ENCODE peak calls at places on chromosomes 7 and 10, in seven cellular contexts. E is fibroblast of lung, P is HCT116, O is IMR-90, Q is trophoblast cell, Y is astrocyte, G is hepatocyte. U is an unnamed sample.
A peak's percentile ranks its signal among the peaks of the same experiment; 100 is the strongest.

GRCh38 chr7:101017099-101017777 is 2.6 kb upstream of the MUC17 start:
- DNase-seq in G (peak; percentile 91), O (peak; percentile 84), Q (peak; percentile 69), E (peak; percentile 79), Y (peak; percentile 67), P (no peak), U (peak; percentile 97)

GRCh38 chr10:110893559-110894179 is 21.9 kb downstream of the PDCD4 start:
- DNase-seq in O (peak; percentile 46), P (peak; percentile 45), E (peak; percentile 33), G (peak; percentile 54), Y (peak; percentile 31), Q (no peak), U (peak; percentile 57)

GRCh38 chr10:24550680-24551079 is 173.0 kb downstream of the ARHGAP21 start:
- DNase-seq in O (no peak), Y (no peak), E (no peak), P (no peak), G (no peak), Q (no peak), U (no peak)

GRCh38 chr10:116524736-116525135 is 21.0 kb upstream of the PNLIP start:
- DNase-seq in G (no peak), P (no peak), E (no peak), Q (peak; percentile 17), Y (no peak), O (no peak), U (no peak)

GRCh38 chr10:50636576-50636975 is 12.8 kb upstream of the SGMS1 start:
- DNase-seq in E (peak; percentile 51), O (no peak), G (no peak), Q (no peak), P (no peak), Y (peak; percentile 47), U (no peak)

GRCh38 chr7:105648561-105649401 is 67.5 kb upstream of the EFCAB10 start:
- DNase-seq in E (peak; percentile 13), G (peak; percentile 48), Y (no peak), P (peak; percentile 41), Q (no peak), O (no peak), U (no peak)

GRCh38 chr7:128453836-128454804 is 1.6 kb upstream of the HILPDA start:
- DNase-seq in E (peak; percentile 91), G (peak; percentile 89), O (peak; percentile 82), Y (peak; percentile 87), Q (peak; percentile 96), P (no peak), U (peak; percentile 90)

GRCh38 chr7:155456772-155457543 is 971 bp upstream of the EN2 start:
- DNase-seq in Q (peak; percentile 38), O (peak; percentile 31), E (peak; percentile 45), Y (peak; percentile 12), G (peak; percentile 82), P (no peak), U (peak; percentile 39)

GRCh38 chr10:9009505-9009904 is 955.0 kb downstream of the GATA3 start:
- DNase-seq in Q (peak; percentile 3), E (peak; percentile 37), O (no peak), G (no peak), Y (peak; percentile 21), P (no peak), U (peak; percentile 6)

GRCh38 chr10:99698504-99699080 is 33.3 kb downstream of the COX15 start:
- DNase-seq in Q (no peak), E (no peak), G (no peak), Y (no peak), O (no peak), P (no peak), U (no peak)

GRCh38 chr7:26008428-26008827 is 143.6 kb upstream of the NFE2L3 start:
- DNase-seq in O (no peak), Q (peak; percentile 11), G (no peak), Y (no peak), E (no peak), P (no peak), U (no peak)

GRCh38 chr10:113872139-113873030 is 17.9 kb downstream of the NHLRC2 start:
- DNase-seq in O (no peak), E (no peak), Y (no peak), Q (no peak), G (no peak), P (no peak), U (no peak)

GRCh38 chr7:70678621-70679251 is 453.2 kb upstream of the GALNT17 start:
- DNase-seq in Q (no peak), G (no peak), P (no peak), Y (peak; percentile 81), O (peak; percentile 57), E (peak; percentile 87), U (peak; percentile 37)

GRCh38 chr7:9200666-9201065 is 767.3 kb downstream of the NXPH1 start:
- DNase-seq in E (no peak), P (no peak), G (no peak), Q (no peak), Y (no peak), O (no peak), U (no peak)

GRCh38 chr7:143407296-143408246 is 1.1 kb downstream of the EPHA1 start:
- DNase-seq in Y (no peak), E (no peak), G (no peak), O (no peak), P (no peak), Q (no peak), U (no peak)

GRCh38 chr10:112938808-112939482 is 11.1 kb upstream of the TCF7L2 start:
- DNase-seq in Q (no peak), O (no peak), Y (no peak), E (no peak), G (peak; percentile 31), P (no peak), U (no peak)

GRCh38 chr10:21343087-21343486 is 182.4 kb downstream of the SKIDA1 start:
- DNase-seq in Q (no peak), E (no peak), G (no peak), P (no peak), Y (no peak), O (no peak), U (no peak)

GRCh38 chr7:149830997-149831729 is 7.0 kb upstream of the ZNF862 start:
- DNase-seq in E (no peak), P (no peak), Y (no peak), G (no peak), Q (no peak), O (no peak), U (no peak)

GRCh38 chr7:108396094-108396493 is 60.1 kb downstream of the NRCAM start:
- DNase-seq in Q (no peak), O (no peak), Y (no peak), E (peak; percentile 29), P (no peak), G (no peak), U (no peak)

GRCh38 chr7:55992346-55992745 is 28.0 kb downstream of the NIPSNAP2 start:
- DNase-seq in Q (no peak), G (no peak), O (no peak), Y (no peak), P (no peak), E (no peak), U (no peak)

GRCh38 chr10:44399478-44400451 is 14.9 kb upstream of the CXCL12 start:
- DNase-seq in Q (no peak), O (no peak), Y (no peak), P (no peak), E (no peak), G (no peak), U (no peak)

GRCh38 chr10:61001731-61002122 is 57.7 kb upstream of the RHOBTB1 start:
- DNase-seq in Y (no peak), P (no peak), Q (no peak), O (no peak), G (no peak), E (no peak), U (no peak)

GRCh38 chr10:96509017-96509641 is 4.6 kb downstream of the TLL2 start:
- DNase-seq in O (peak; percentile 78), P (no peak), G (no peak), Y (peak; percentile 91), E (peak; percentile 95), Q (no peak), U (peak; percentile 7)

GRCh38 chr7:137445268-137445667 is 101.7 kb upstream of the PTN start:
- DNase-seq in G (no peak), P (no peak), Q (no peak), E (no peak), Y (no peak), O (no peak), U (no peak)

DNA sequence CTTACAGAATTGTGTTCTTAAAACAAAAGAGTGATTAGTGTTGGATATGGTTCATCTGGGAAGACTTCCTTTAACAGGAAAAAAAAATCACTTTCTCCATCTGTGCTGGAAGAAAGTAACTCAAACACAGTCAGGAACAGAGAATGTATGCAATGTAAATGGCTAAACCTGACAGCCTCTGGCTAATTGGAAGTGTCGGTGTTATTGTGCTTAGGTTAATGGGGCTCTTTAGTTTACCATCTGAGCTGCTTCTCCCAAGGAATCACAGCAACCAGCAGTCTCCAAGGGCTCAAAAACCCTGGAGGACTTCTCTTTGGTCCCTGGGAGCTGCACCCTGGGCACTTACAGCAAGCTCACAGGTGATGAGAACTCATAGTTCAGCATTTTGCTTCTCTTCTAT is 724.5 kb downstream of the LRMDA start:
- DNase-seq in Y (no peak), E (no peak), Q (no peak), O (no peak), P (no peak), G (no peak), U (no peak)
- H3K4me2 ChIP-seq in Y (no peak overlapping the region), E (no peak overlapping the region), Q (no peak overlapping the region), O (no peak overlapping the region), P (no peak overlapping the region), G (no peak overlapping the region), U (no peak overlapping the region)

DNA sequence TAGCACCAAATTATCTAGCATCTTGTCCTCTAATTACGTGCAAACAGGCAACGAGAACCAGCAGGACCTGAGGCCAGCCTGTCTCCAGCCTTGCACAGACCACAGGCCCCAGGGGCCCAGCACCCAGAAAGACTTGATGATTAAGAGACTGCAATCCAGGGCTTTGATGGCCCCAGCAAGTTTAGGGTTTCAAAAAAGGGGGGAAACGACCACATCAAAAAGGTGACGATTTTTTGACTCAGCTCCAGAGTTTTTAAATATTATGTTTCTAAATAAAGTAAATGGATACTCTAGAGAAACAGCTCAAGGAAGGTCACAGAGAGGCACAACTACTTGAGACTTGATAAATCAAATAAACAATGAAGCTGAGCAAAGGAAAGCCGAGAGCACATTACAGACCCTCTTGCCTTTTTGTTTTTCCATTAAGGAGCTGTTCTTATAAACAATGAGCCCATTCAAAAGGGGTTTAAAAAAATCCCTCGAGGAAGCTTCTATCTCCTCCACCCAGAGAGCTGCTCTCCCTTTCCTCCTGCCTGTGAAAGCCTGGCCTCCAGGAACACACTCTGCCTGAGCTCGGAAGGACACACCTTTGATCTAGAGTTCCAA is 44.1 kb downstream of the GLI3 start:
- DNase-seq in P (no peak), G (peak; percentile 17), O (peak; percentile 38), E (peak; percentile 41), Q (no peak), Y (peak; percentile 16), U (peak; percentile 52)
- H3K27ac ChIP-seq in P (no peak overlapping the region), G (peak overlapping the region; percentile 49), O (peak overlapping the region; percentile 45), E (no peak overlapping the region), Q (no peak overlapping the region), Y (no peak overlapping the region), U (no peak overlapping the region)

DNA sequence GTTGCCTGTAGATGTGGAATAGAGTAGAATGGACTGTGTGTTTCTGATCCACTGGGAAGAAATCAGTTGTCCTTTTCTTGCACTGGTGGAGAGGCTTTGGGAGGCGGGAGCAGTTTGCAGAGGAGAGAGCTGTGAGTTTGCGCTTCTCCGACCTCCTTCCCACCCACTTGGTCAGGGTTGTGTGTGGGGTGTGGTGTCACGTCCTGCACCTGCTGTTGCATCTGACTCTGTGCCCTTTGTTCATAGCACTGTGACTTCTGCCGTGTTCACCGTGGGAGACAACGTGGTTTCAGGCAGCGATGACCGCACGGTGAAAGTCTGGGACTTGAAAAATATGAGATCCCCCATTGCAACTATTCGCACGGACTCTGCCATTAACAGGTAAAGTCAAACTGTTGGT is 67.8 kb downstream of the WDR37 start:
- DNase-seq in O (no peak), Y (no peak), P (no peak), Q (no peak), E (no peak), G (no peak), U (no peak)
- H3K4me2 ChIP-seq in O (no peak overlapping the region), Y (no peak overlapping the region), P (no peak overlapping the region), Q (no peak overlapping the region), E (no peak overlapping the region), G (no peak overlapping the region), U (no peak overlapping the region)

GRCh38 chr7:41698726-41699125 is 4.2 kb downstream of the INHBA start:
- DNase-seq in G (no peak), Q (no peak), P (no peak), Y (peak; percentile 73), E (peak; percentile 81), O (peak; percentile 85), U (peak; percentile 85)
- H3K27ac ChIP-seq in G (peak overlapping the region; percentile 81), Q (no peak overlapping the region), P (no peak overlapping the region), Y (peak overlapping the region; percentile 91), E (peak overlapping the region; percentile 88), O (peak overlapping the region; percentile 99), U (peak overlapping the region; percentile 48)

U was measured in mesenchymal stem cell.